ENCODE peak calls at places on chromosomes 3 and 15, in six cellular contexts. F is heart right ventricle, W is cardiac muscle cell, X is GM23338, A is PC-9, Y is HCT116. S is an unnamed sample.

GRCh38 chr3:53668872-53669271 is 174.5 kb downstream of the CACNA1D start:
- DNase-seq in W (peak; percentile 16), A (no peak), F (no peak), X (peak; percentile 53), Y (peak; percentile 10), S (no peak)

GRCh38 chr3:133886031-133886722 is 9.5 kb downstream of the RAB6B start:
- DNase-seq in A (no peak), Y (no peak), F (no peak), W (no peak), X (no peak), S (no peak)

GRCh38 chr15:78714890-78715289 is 73.9 kb upstream of the CHRNB4 start:
- DNase-seq in X (peak; percentile 36), A (peak; percentile 40), F (no peak), Y (no peak), W (peak; percentile 12), S (no peak)

GRCh38 chr3:138862924-138863775 is 28.4 kb upstream of the PIK3CB start:
- DNase-seq in X (peak; percentile 62), Y (peak; percentile 81), A (peak; percentile 97), F (peak; percentile 14), W (peak; percentile 63), S (no peak)

GRCh38 chr15:63072023-63072650 is 29.6 kb downstream of the TPM1 start:
- DNase-seq in Y (no peak), A (no peak), F (no peak), W (no peak), X (no peak), S (no peak)

GRCh38 chr15:72231847-72232461 is 964 bp upstream of the PKM start:
- DNase-seq in Y (no peak), W (peak; percentile 80), X (peak; percentile 74), A (peak; percentile 86), F (peak; percentile 39), S (peak; percentile 82)

GRCh38 chr15:77497942-77498361 is 77.3 kb downstream of the HMG20A start:
- DNase-seq in W (peak; percentile 31), A (no peak), F (peak; percentile 74), X (no peak), Y (no peak), S (no peak)

GRCh38 chr15:100224206-100225185 is 117.3 kb downstream of the ADAMTS17 start:
- DNase-seq in X (peak; percentile 33), Y (no peak), F (no peak), W (no peak), A (peak; percentile 67), S (no peak)

GRCh38 chr3:127070776-127071175 is 87.9 kb downstream of the PLXNA1 start:
- DNase-seq in X (no peak), W (no peak), Y (no peak), F (no peak), A (no peak), S (no peak)

GRCh38 chr3:16670191-16670590 is 65.0 kb upstream of the DAZL start:
- DNase-seq in F (no peak), Y (no peak), W (no peak), X (peak; percentile 80), A (no peak), S (no peak)

GRCh38 chr3:88192631-88193030 is 42.9 kb downstream of the C3orf38 start:
- DNase-seq in W (no peak), A (no peak), Y (no peak), F (no peak), X (no peak), S (no peak)

GRCh38 chr3:27380433-27381357 is 11.5 kb upstream of the NEK10 start:
- DNase-seq in W (no peak), F (no peak), A (no peak), X (no peak), Y (no peak), S (no peak)

GRCh38 chr3:27378331-27378730 is 9.1 kb upstream of the NEK10 start:
- DNase-seq in A (no peak), Y (no peak), X (no peak), W (no peak), F (no peak), S (no peak)

DNA sequence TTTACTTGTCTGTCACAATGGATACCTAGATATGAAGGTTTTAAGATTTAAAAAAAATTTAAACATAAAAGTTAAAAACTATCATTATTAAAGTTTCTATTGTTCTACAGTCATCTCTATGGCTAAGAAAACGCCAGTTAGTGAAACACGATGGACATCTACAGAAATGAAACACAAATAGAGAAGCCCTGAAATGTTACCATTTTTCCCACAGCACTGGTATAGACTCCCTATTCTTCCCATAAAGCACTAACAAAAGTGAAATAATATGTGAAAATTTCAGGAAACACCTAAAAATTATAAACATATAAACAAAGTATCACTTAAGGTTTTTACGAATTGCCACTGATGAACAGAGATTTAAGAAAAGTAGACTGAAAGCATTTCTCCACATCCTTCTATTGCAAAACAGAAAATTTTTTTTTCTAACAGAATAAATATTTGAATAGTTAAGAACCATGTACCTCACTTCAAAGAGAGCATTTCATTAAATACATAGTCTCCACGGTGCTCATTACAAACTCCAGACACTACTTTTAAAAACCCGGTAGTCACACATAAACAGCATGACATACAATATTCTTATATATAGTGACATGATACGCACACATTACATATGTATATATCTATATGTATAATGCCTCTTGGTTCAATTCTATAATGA is 7.1 kb upstream of the NEK10 start:
- DNase-seq in W (no peak), F (no peak), Y (no peak), X (no peak), A (no peak), S (no peak)
- H3K4me3 ChIP-seq in W (no peak overlapping the region), F (no peak overlapping the region), Y (no peak overlapping the region), X (no peak overlapping the region), A (no peak overlapping the region), S (no peak overlapping the region)

GRCh38 chr15:64742385-64742784 is 33.0 kb downstream of the RBPMS2 start:
- DNase-seq in A (no peak), Y (no peak), F (no peak), X (no peak), W (no peak), S (no peak)

GRCh38 chr15:64740361-64741170 is 34.8 kb downstream of the RBPMS2 start:
- DNase-seq in W (peak; percentile 86), X (no peak), Y (no peak), F (peak; percentile 67), A (no peak), S (no peak)

GRCh38 chr15:64738231-64739095 is 36.9 kb downstream of the RBPMS2 start:
- DNase-seq in Y (no peak), A (no peak), F (no peak), W (no peak), X (no peak), S (no peak)

GRCh38 chr15:64742921-64743320 is 32.5 kb downstream of the RBPMS2 start:
- DNase-seq in W (no peak), A (no peak), Y (no peak), F (no peak), X (no peak), S (no peak)

DNA sequence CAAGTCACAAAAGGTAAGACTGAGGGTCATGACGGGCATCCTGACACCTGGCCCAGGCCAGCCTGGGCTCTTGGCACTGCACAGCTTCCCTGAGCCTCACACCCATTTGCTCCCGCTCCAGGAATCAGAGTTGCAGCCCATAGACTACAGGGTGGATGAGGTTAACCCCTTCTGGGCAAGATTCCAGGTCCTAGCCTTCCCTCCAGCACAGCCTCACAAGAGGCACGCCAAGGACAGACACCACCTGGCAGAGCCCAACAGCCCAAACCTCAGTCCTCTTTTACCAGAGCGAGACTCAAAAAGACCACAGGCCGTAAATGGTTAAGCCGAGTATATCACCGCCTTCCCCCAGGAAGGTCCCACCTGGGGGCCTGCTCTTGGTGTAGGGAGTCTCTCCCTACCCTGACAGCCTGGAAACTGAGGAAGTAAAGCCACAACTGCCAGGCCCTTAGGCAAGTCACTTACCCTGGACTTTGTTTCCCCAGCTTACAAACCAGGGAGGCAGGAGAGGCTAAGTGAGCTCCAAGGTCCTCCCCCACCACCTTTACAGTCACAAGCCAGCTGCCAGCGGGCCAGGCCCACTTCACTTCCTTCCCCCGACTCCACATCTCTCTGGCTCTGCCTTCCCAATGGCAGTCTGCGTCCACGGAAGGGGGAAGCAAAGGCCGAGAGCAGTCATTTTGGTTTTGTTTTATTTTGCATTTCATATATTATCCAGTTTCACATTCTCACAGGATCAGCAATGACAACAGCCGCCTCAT is 36.0 kb downstream of the RBPMS2 start:
- DNase-seq in Y (no peak), W (peak; percentile 47), F (no peak), A (no peak), X (no peak), S (no peak)
- TF ChIP-seq CTCF in Y (no peak), W (no peak), F (no peak), A (no peak), X (no peak), S (no peak)

GRCh38 chr3:137769321-137770065 is 5.4 kb downstream of the SOX14 start:
- DNase-seq in Y (no peak), X (peak; percentile 61), A (no peak), F (no peak), W (no peak), S (no peak)
- H3K27me3 ChIP-seq in Y (peaks cover 38% of the 10 kb centered on the region), X (peaks cover 99% of the 10 kb centered on the region), A (peaks cover 76% of the 10 kb centered on the region), F (peaks cover 100% of the 10 kb centered on the region), W (peaks cover 100% of the 10 kb centered on the region), S (peaks cover 14% of the 10 kb centered on the region)

GRCh38 chr15:66934315-66934930 is 131.0 kb upstream of the SMAD3 start:
- DNase-seq in Y (no peak), F (no peak), A (no peak), X (no peak), W (no peak), S (no peak)

GRCh38 chr15:66932634-66933024 is 132.8 kb upstream of the SMAD3 start:
- DNase-seq in W (no peak), A (no peak), F (no peak), Y (no peak), X (no peak), S (no peak)

GRCh38 chr15:66935121-66935520 is 130.3 kb upstream of the SMAD3 start:
- DNase-seq in X (no peak), W (no peak), A (no peak), Y (no peak), F (no peak), S (peak; percentile 30)

GRCh38 chr15:66929843-66930242 is 135.6 kb upstream of the SMAD3 start:
- DNase-seq in Y (no peak), W (no peak), X (no peak), A (no peak), F (no peak), S (no peak)

DNA sequence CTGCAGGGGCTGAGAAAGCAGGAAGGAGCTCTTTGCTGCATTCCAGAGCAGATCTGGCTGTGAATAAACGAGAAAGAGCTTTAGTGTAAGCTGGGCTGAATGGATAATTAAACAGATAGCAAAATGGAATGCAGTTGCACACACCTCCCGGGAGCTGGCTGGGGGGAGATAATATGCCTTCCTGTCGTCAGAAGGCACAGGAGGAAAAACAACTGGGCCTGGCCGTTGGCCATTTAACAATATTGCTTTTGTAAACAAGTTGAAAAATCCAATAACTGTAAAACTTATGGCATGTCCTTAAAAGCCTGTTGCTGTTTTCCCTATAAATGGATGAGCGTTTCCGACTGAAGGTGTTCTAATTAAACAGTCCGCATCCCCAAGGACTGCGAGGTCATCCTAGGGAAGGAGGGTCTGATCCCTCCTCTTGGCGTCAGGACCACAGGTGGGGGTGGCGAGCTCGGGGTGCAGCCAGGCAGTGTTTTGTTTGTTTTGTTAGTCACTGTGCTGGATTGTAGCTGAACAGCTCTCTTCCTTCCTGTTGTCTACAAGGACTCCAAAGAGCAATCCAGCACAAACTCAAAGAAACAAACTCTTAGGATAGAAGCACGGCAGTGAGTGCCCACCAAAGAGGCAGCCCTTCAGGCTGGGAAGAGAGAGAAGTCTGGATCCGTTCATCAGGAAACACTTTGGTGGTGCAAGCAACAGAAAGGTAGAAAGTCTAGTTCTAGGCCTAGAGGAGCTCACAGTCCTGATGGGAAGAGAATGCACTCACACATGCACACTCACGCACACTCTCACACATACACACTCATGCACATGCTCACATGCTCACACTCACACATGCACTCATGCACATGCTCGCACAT is 133.4 kb upstream of the SMAD3 start:
- DNase-seq in A (peak; percentile 91), F (no peak), X (peak; percentile 27), W (peak; percentile 73), Y (peak; percentile 52), S (no peak)
- H3K4me3 ChIP-seq in A (peak overlapping the region; percentile 45), F (no peak overlapping the region), X (no peak overlapping the region), W (no peak overlapping the region), Y (peak overlapping the region; percentile 47), S (no peak overlapping the region)